ENCODE peak calls at places on chromosome 2, in ten cellular contexts. One of them, this sample, is unnamed.
A peak's percentile ranks its signal among the peaks of the same experiment; 100 is the strongest.

GRCh38 chr2:186610785-186611184 is 20.9 kb downstream of the ITGAV start:
- DNase-seq in astrocyte of the spinal cord: no peak
- DNase-seq in EL: no peak
- DNase-seq in stimulated activated CD8-positive, alpha-beta memory T cell treated with anti-CD3 and anti-CD28 coated beads, Interleukin-15, amount 100 ng/mL, for 24 hours: no peak
- DNase-seq in PC-3: no peak
- DNase-seq in KBM-7: no peak
- DNase-seq in activated CD4-positive, CD25-positive, alpha-beta regulatory T cell treated with anti-CD3 and anti-CD28 coated beads, Interleukin-2, amount 50 U/mL, for 72 hours: no peak
- DNase-seq in GM23248: no peak
- DNase-seq in activated CD4-positive, alpha-beta T cell treated with anti-CD3 and anti-CD28 coated beads, Interleukin-2, amount 50 U/mL, for 48 hours: no peak
- DNase-seq in epithelial cell of esophagus: no peak
- DNase-seq in this sample: no peak

GRCh38 chr2:43011142-43011491 is 215.3 kb downstream of the ZFP36L2 start:
- DNase-seq in astrocyte of the spinal cord: no peak
- DNase-seq in EL: no peak
- DNase-seq in stimulated activated CD8-positive, alpha-beta memory T cell treated with anti-CD3 and anti-CD28 coated beads, Interleukin-15, amount 100 ng/mL, for 24 hours: no peak
- DNase-seq in PC-3: no peak
- DNase-seq in KBM-7: no peak
- DNase-seq in activated CD4-positive, CD25-positive, alpha-beta regulatory T cell treated with anti-CD3 and anti-CD28 coated beads, Interleukin-2, amount 50 U/mL, for 72 hours: no peak
- DNase-seq in GM23248: no peak
- DNase-seq in activated CD4-positive, alpha-beta T cell treated with anti-CD3 and anti-CD28 coated beads, Interleukin-2, amount 50 U/mL, for 48 hours: no peak
- DNase-seq in epithelial cell of esophagus: no peak
- DNase-seq in this sample: no peak

GRCh38 chr2:217274578-217274977 is 414.7 kb upstream of the TNP1 start:
- DNase-seq in astrocyte of the spinal cord: no peak
- DNase-seq in EL: no peak
- DNase-seq in stimulated activated CD8-positive, alpha-beta memory T cell treated with anti-CD3 and anti-CD28 coated beads, Interleukin-15, amount 100 ng/mL, for 24 hours: no peak
- DNase-seq in PC-3: no peak
- DNase-seq in KBM-7: no peak
- DNase-seq in activated CD4-positive, CD25-positive, alpha-beta regulatory T cell treated with anti-CD3 and anti-CD28 coated beads, Interleukin-2, amount 50 U/mL, for 72 hours: no peak
- DNase-seq in GM23248: no peak
- DNase-seq in activated CD4-positive, alpha-beta T cell treated with anti-CD3 and anti-CD28 coated beads, Interleukin-2, amount 50 U/mL, for 48 hours: no peak
- DNase-seq in epithelial cell of esophagus: no peak
- DNase-seq in this sample: no peak

GRCh38 chr2:187264612-187265011 is 183.4 kb downstream of the CALCRL start:
- DNase-seq in astrocyte of the spinal cord: no peak
- DNase-seq in EL: no peak
- DNase-seq in stimulated activated CD8-positive, alpha-beta memory T cell treated with anti-CD3 and anti-CD28 coated beads, Interleukin-15, amount 100 ng/mL, for 24 hours: no peak
- DNase-seq in PC-3: no peak
- DNase-seq in KBM-7: peak; percentile 26
- DNase-seq in activated CD4-positive, CD25-positive, alpha-beta regulatory T cell treated with anti-CD3 and anti-CD28 coated beads, Interleukin-2, amount 50 U/mL, for 72 hours: no peak
- DNase-seq in GM23248: no peak
- DNase-seq in activated CD4-positive, alpha-beta T cell treated with anti-CD3 and anti-CD28 coated beads, Interleukin-2, amount 50 U/mL, for 48 hours: no peak
- DNase-seq in epithelial cell of esophagus: no peak
- DNase-seq in this sample: no peak

GRCh38 chr2:144479138-144479537 is 40.8 kb downstream of the ZEB2 start:
- DNase-seq in astrocyte of the spinal cord: peak; percentile 55
- DNase-seq in EL: peak; percentile 52
- DNase-seq in stimulated activated CD8-positive, alpha-beta memory T cell treated with anti-CD3 and anti-CD28 coated beads, Interleukin-15, amount 100 ng/mL, for 24 hours: no peak
- DNase-seq in PC-3: peak; percentile 4
- DNase-seq in KBM-7: no peak
- DNase-seq in activated CD4-positive, CD25-positive, alpha-beta regulatory T cell treated with anti-CD3 and anti-CD28 coated beads, Interleukin-2, amount 50 U/mL, for 72 hours: no peak
- DNase-seq in GM23248: peak; percentile 72
- DNase-seq in activated CD4-positive, alpha-beta T cell treated with anti-CD3 and anti-CD28 coated beads, Interleukin-2, amount 50 U/mL, for 48 hours: no peak
- DNase-seq in epithelial cell of esophagus: peak; percentile 32
- DNase-seq in this sample: no peak

GRCh38 chr2:120448427-120448826 is 102.5 kb downstream of the INHBB start:
- DNase-seq in astrocyte of the spinal cord: no peak
- DNase-seq in EL: no peak
- DNase-seq in stimulated activated CD8-positive, alpha-beta memory T cell treated with anti-CD3 and anti-CD28 coated beads, Interleukin-15, amount 100 ng/mL, for 24 hours: no peak
- DNase-seq in PC-3: no peak
- DNase-seq in KBM-7: no peak
- DNase-seq in activated CD4-positive, CD25-positive, alpha-beta regulatory T cell treated with anti-CD3 and anti-CD28 coated beads, Interleukin-2, amount 50 U/mL, for 72 hours: no peak
- DNase-seq in GM23248: no peak
- DNase-seq in activated CD4-positive, alpha-beta T cell treated with anti-CD3 and anti-CD28 coated beads, Interleukin-2, amount 50 U/mL, for 48 hours: no peak
- DNase-seq in epithelial cell of esophagus: no peak
- DNase-seq in this sample: no peak

GRCh38 chr2:215137329-215137686 is 1.1 kb downstream of the ABCA12 start:
- DNase-seq in astrocyte of the spinal cord: no peak
- DNase-seq in EL: no peak
- DNase-seq in stimulated activated CD8-positive, alpha-beta memory T cell treated with anti-CD3 and anti-CD28 coated beads, Interleukin-15, amount 100 ng/mL, for 24 hours: no peak
- DNase-seq in PC-3: no peak
- DNase-seq in KBM-7: no peak
- DNase-seq in activated CD4-positive, CD25-positive, alpha-beta regulatory T cell treated with anti-CD3 and anti-CD28 coated beads, Interleukin-2, amount 50 U/mL, for 72 hours: no peak
- DNase-seq in GM23248: no peak
- DNase-seq in activated CD4-positive, alpha-beta T cell treated with anti-CD3 and anti-CD28 coated beads, Interleukin-2, amount 50 U/mL, for 48 hours: no peak
- DNase-seq in epithelial cell of esophagus: no peak
- DNase-seq in this sample: no peak

GRCh38 chr2:74548919-74549684 is 4.6 kb downstream of the LOXL3 start:
- DNase-seq in astrocyte of the spinal cord: peak; percentile 32
- DNase-seq in EL: peak; percentile 70
- DNase-seq in stimulated activated CD8-positive, alpha-beta memory T cell treated with anti-CD3 and anti-CD28 coated beads, Interleukin-15, amount 100 ng/mL, for 24 hours: no peak
- DNase-seq in PC-3: peak; percentile 76
- DNase-seq in KBM-7: peak; percentile 49
- DNase-seq in activated CD4-positive, CD25-positive, alpha-beta regulatory T cell treated with anti-CD3 and anti-CD28 coated beads, Interleukin-2, amount 50 U/mL, for 72 hours: no peak
- DNase-seq in GM23248: peak; percentile 90
- DNase-seq in activated CD4-positive, alpha-beta T cell treated with anti-CD3 and anti-CD28 coated beads, Interleukin-2, amount 50 U/mL, for 48 hours: peak; percentile 56
- DNase-seq in epithelial cell of esophagus: peak; percentile 58
- DNase-seq in this sample: no peak

GRCh38 chr2:26035110-26035728 is 1.3 kb downstream of the RAB10 start:
- DNase-seq in astrocyte of the spinal cord: no peak
- DNase-seq in EL: peak; percentile 23
- DNase-seq in stimulated activated CD8-positive, alpha-beta memory T cell treated with anti-CD3 and anti-CD28 coated beads, Interleukin-15, amount 100 ng/mL, for 24 hours: no peak
- DNase-seq in PC-3: peak; percentile 24
- DNase-seq in KBM-7: peak; percentile 33
- DNase-seq in activated CD4-positive, CD25-positive, alpha-beta regulatory T cell treated with anti-CD3 and anti-CD28 coated beads, Interleukin-2, amount 50 U/mL, for 72 hours: no peak
- DNase-seq in GM23248: peak; percentile 46
- DNase-seq in activated CD4-positive, alpha-beta T cell treated with anti-CD3 and anti-CD28 coated beads, Interleukin-2, amount 50 U/mL, for 48 hours: peak; percentile 26
- DNase-seq in epithelial cell of esophagus: no peak
- DNase-seq in this sample: no peak